ENCODE peak calls at places on chromosomes 16 and 17, in ten cellular contexts. M is activated T-cell treated with anti-CD3 and anti-CD28 coated beads for 24 hours; Y is activated naive CD8-positive, alpha-beta T cell treated with anti-CD3 and anti-CD28 coated beads, Interleukin-2, amount 50 U/mL, for 24 hours; A is left ventricle myocardium inferior; R is mesenchymal stem cell; P is naive thymus-derived CD8-positive, alpha-beta T cell; J is EL; O is glutamatergic neuron; E is NCI-H1417; B is mucosa of gallbladder. L is an unnamed sample.

GRCh38 chr16:60945225-60945624 is 1091.0 kb downstream of the CDH8 start:
- DNase-seq in M (no peak), Y (no peak), A (no peak), R (no peak), P (no peak), J (no peak), O (no peak), E (no peak), B (peak), L (no peak)

GRCh38 chr17:79156463-79157095 is 82.0 kb downstream of the ENGASE start:
- DNase-seq in M (no peak), Y (no peak), A (no peak), R (no peak), P (no peak), J (no peak), O (no peak), E (no peak), B (no peak), L (no peak)

GRCh38 chr17:75219815-75220214 is 14.3 kb downstream of the NUP85 start:
- DNase-seq in M (no peak), Y (no peak), A (no peak), R (no peak), P (no peak), J (no peak), O (no peak), E (no peak), B (no peak), L (no peak)

GRCh38 chr16:75433732-75434413 is 570 bp upstream of the CFDP1 start:
- DNase-seq in M (no peak), Y (no peak), A (no peak), R (peak), P (no peak), J (peak), O (peak), E (peak), B (peak), L (peak)

GRCh38 chr17:7262192-7263070 is at the start of gene CLDN7:
- DNase-seq in M (no peak), Y (no peak), A (no peak), R (no peak), P (peak), J (no peak), O (no peak), E (peak), B (peak), L (no peak)

GRCh38 chr17:63480826-63481487 is 4.1 kb downstream of the ACE start:
- DNase-seq in M (no peak), Y (no peak), A (no peak), R (no peak), P (no peak), J (no peak), O (no peak), E (peak), B (no peak), L (no peak)

GRCh38 chr16:68564367-68564985 is 25.4 kb downstream of the ZFP90 start:
- DNase-seq in M (no peak), Y (no peak), A (no peak), R (peak), P (no peak), J (no peak), O (no peak), E (no peak), B (no peak), L (no peak)

GRCh38 chr17:76869878-76870714 is 1.9 kb downstream of the MGAT5B start:
- DNase-seq in M (no peak), Y (no peak), A (no peak), R (peak), P (no peak), J (no peak), O (no peak), E (no peak), B (no peak), L (no peak)

GRCh38 chr17:27565874-27566672 is 64.9 kb upstream of the LGALS9 start:
- DNase-seq in M (peak), Y (peak), A (no peak), R (no peak), P (no peak), J (no peak), O (no peak), E (no peak), B (no peak), L (peak)

GRCh38 chr17:49987290-49987585 is 7.8 kb downstream of the DLX3 start:
- DNase-seq in M (no peak), Y (no peak), A (no peak), R (no peak), P (no peak), J (no peak), O (no peak), E (no peak), B (no peak), L (no peak)

GRCh38 chr16:1102921-1103648 is 7.0 kb upstream of the C1QTNF8 start:
- DNase-seq in M (peak), Y (peak), A (peak), R (peak), P (peak), J (peak), O (peak), E (peak), B (peak), L (peak)

GRCh38 chr17:41739661-41740352 is 5.4 kb upstream of the HAP1 start:
- DNase-seq in M (no peak), Y (no peak), A (no peak), R (peak), P (no peak), J (peak), O (no peak), E (no peak), B (no peak), L (no peak)

GRCh38 chr16:86854895-86855294 is 276.5 kb downstream of the FOXL1 start:
- DNase-seq in M (no peak), Y (no peak), A (no peak), R (peak), P (no peak), J (peak), O (no peak), E (no peak), B (no peak), L (no peak)

GRCh38 chr16:69017036-69017783 is 88.2 kb upstream of the HAS3 start:
- DNase-seq in M (no peak), Y (no peak), A (no peak), R (peak), P (no peak), J (peak), O (no peak), E (no peak), B (no peak), L (no peak)

GRCh38 chr17:81043725-81044427 is 8.9 kb downstream of the BAIAP2 start:
- DNase-seq in M (no peak), Y (no peak), A (no peak), R (peak), P (no peak), J (peak), O (no peak), E (no peak), B (no peak), L (no peak)

GRCh38 chr16:57728336-57729181 is 7.0 kb upstream of the KATNB1 start:
- DNase-seq in M (no peak), Y (no peak), A (no peak), R (no peak), P (no peak), J (no peak), O (no peak), E (no peak), B (no peak), L (no peak)

GRCh38 chr16:89572478-89573205 is 2.9 kb upstream of the CPNE7 start:
- DNase-seq in M (no peak), Y (no peak), A (no peak), R (no peak), P (no peak), J (no peak), O (no peak), E (no peak), B (no peak), L (no peak)

GRCh38 chr17:50153650-50154575 is 3.4 kb upstream of the PPP1R9B start:
- DNase-seq in M (no peak), Y (no peak), A (peak), R (no peak), P (no peak), J (no peak), O (no peak), E (no peak), B (no peak), L (no peak)

GRCh38 chr17:16923904-16924700 is 47.8 kb downstream of the TNFRSF13B start:
- DNase-seq in M (no peak), Y (no peak), A (peak), R (no peak), P (no peak), J (no peak), O (no peak), E (no peak), B (no peak), L (no peak)

GRCh38 chr16:79786389-79786788 is 185.9 kb upstream of the MAF start:
- DNase-seq in M (no peak), Y (no peak), A (no peak), R (no peak), P (no peak), J (no peak), O (no peak), E (no peak), B (no peak), L (no peak)

GRCh38 chr17:1695365-1695764 is 10.7 kb upstream of the PRPF8 start:
- DNase-seq in M (no peak), Y (no peak), A (no peak), R (no peak), P (no peak), J (no peak), O (no peak), E (no peak), B (no peak), L (no peak)

GRCh38 chr16:57203451-57203850 is 17.3 kb downstream of the RSPRY1 start:
- DNase-seq in M (no peak), Y (no peak), A (no peak), R (no peak), P (no peak), J (no peak), O (no peak), E (no peak), B (no peak), L (no peak)

GRCh38 chr17:42027961-42028790 is 8.3 kb downstream of the NKIRAS2 start:
- DNase-seq in M (no peak), Y (no peak), A (no peak), R (no peak), P (no peak), J (peak), O (peak), E (no peak), B (no peak), L (no peak)

GRCh38 chr17:32118835-32119234 is 23.5 kb upstream of the RHOT1 start:
- DNase-seq in M (no peak), Y (no peak), A (no peak), R (no peak), P (no peak), J (no peak), O (no peak), E (no peak), B (no peak), L (no peak)

GRCh38 chr17:32719702-32720101 is 157.2 kb downstream of the MYO1D start:
- DNase-seq in M (no peak), Y (no peak), A (no peak), R (no peak), P (no peak), J (no peak), O (no peak), E (no peak), B (no peak), L (no peak)

GRCh38 chr16:30844346-30844670 is 49.6 kb downstream of the BCL7C start:
- DNase-seq in M (no peak), Y (no peak), A (no peak), R (no peak), P (no peak), J (no peak), O (no peak), E (no peak), B (no peak), L (no peak)

GRCh38 chr16:70454221-70455034 is at the start of gene FCSK:
- DNase-seq in M (peak), Y (peak), A (peak), R (peak), P (peak), J (peak), O (peak), E (peak), B (peak), L (peak)

GRCh38 chr16:87431926-87432325 is 39.8 kb downstream of the MAP1LC3B start:
- DNase-seq in M (no peak), Y (no peak), A (no peak), R (peak), P (no peak), J (peak), O (no peak), E (no peak), B (no peak), L (no peak)

GRCh38 chr16:522320-523096 is 5.0 kb upstream of the CAPN15 start:
- DNase-seq in M (no peak), Y (no peak), A (no peak), R (no peak), P (no peak), J (no peak), O (no peak), E (no peak), B (no peak), L (no peak)